ENCODE peak calls at places on chromosomes 6 and 20, in five cellular contexts. O is cardiac muscle cell, W is psoas muscle, K is tibial nerve, D is thyroid gland. A is an unnamed sample.

GRCh38 chr20:51371720-51372119 is 170.8 kb downstream of the NFATC2 start:
- DNase-seq in D (no peak), K (no peak), O (no peak), W (no peak), A (no peak)

GRCh38 chr20:13507646-13508045 is 131.1 kb downstream of the TASP1 start:
- DNase-seq in O (no peak), W (no peak), D (no peak), K (no peak), A (no peak)

GRCh38 chr6:107800564-107801164 is 23.4 kb downstream of the SCML4 start:
- DNase-seq in K (no peak), D (no peak), W (no peak), O (no peak), A (peak)

GRCh38 chr6:15073344-15073789 is 172.5 kb upstream of the JARID2 start:
- DNase-seq in W (no peak), K (no peak), D (no peak), O (no peak), A (peak)

GRCh38 chr6:54813901-54814300 is 32.7 kb upstream of the FAM83B start:
- DNase-seq in W (no peak), D (no peak), O (no peak), K (no peak), A (no peak)

GRCh38 chr6:78492351-78493010 is 374.9 kb upstream of the IRAK1BP1 start:
- DNase-seq in K (no peak), O (no peak), D (no peak), W (no peak), A (peak)

GRCh38 chr6:5113096-5113495 is 28.0 kb downstream of the PPP1R3G start:
- DNase-seq in D (no peak), K (no peak), O (no peak), W (no peak), A (no peak)

GRCh38 chr6:168506460-168506859 is 65.5 kb downstream of the SMOC2 start:
- DNase-seq in W (no peak), O (no peak), K (no peak), D (no peak), A (no peak)

GRCh38 chr6:57305112-57305511 is 12.3 kb upstream of the PRIM2 start:
- DNase-seq in O (peak), W (no peak), D (no peak), K (no peak), A (no peak)

GRCh38 chr6:137552809-137553208 is 58.6 kb upstream of the OLIG3 start:
- DNase-seq in K (no peak), D (no peak), O (peak), W (no peak), A (no peak)

GRCh38 chr6:38852215-38852614 is 137.1 kb downstream of the DNAH8 start:
- DNase-seq in W (no peak), O (no peak), D (no peak), K (no peak), A (no peak)

GRCh38 chr6:148926478-148926877 is 179.6 kb downstream of the UST start:
- DNase-seq in W (no peak), D (no peak), O (no peak), K (no peak), A (no peak)

GRCh38 chr6:7728855-7729590 is 3.1 kb downstream of the BMP6 start:
- DNase-seq in D (no peak), W (no peak), O (no peak), K (no peak), A (no peak)

GRCh38 chr20:37552415-37552814 is 24.7 kb upstream of the BLCAP start:
- DNase-seq in W (no peak), K (no peak), D (no peak), O (no peak), A (peak)

GRCh38 chr20:10427060-10427692 is 6.8 kb downstream of the MKKS start:
- DNase-seq in K (no peak), W (peak), O (peak), D (peak), A (peak)

GRCh38 chr20:8244637-8245036 is 112.6 kb downstream of the PLCB1 start:
- DNase-seq in O (no peak), D (peak), W (no peak), K (no peak), A (no peak)

GRCh38 chr20:4898845-4899244 is 102.5 kb downstream of the SLC23A2 start:
- DNase-seq in D (no peak), K (no peak), W (no peak), O (no peak), A (no peak)
- H3K27ac ChIP-seq in D (no peak), K (peak), W (no peak), O (no peak), A (peak)

GRCh38 chr6:2035046-2035445 is 210.4 kb downstream of the GMDS start:
- DNase-seq in K (no peak), O (no peak), W (no peak), D (no peak), A (no peak)

GRCh38 chr6:2034256-2034655 is 211.1 kb downstream of the GMDS start:
- DNase-seq in W (no peak), K (no peak), O (no peak), D (no peak), A (no peak)

GRCh38 chr6:2036084-2037023 is 209.1 kb downstream of the GMDS start:
- DNase-seq in D (no peak), W (no peak), K (no peak), O (no peak), A (no peak)

GRCh38 chr6:2038096-2038495 is 207.3 kb downstream of the GMDS start:
- DNase-seq in D (no peak), W (no peak), O (no peak), K (no peak), A (no peak)

GRCh38 chr6:2037230-2037926 is 208.0 kb downstream of the GMDS start:
- DNase-seq in D (no peak), O (peak), K (no peak), W (no peak), A (no peak)
- TF ChIP-seq CTCF in D (no peak), O (peak), K (no peak), W (no peak), A (no peak)

GRCh38 chr6:53530346-53530745 is 14.6 kb downstream of the GCLC start:
- DNase-seq in W (no peak), D (peak), O (peak), K (no peak), A (peak)
- H3K27ac ChIP-seq in W (peak), D (no peak), O (peak), K (no peak), A (peak)

GRCh38 chr6:118894425-118895240 is 681 bp downstream of the ASF1A start:
- DNase-seq in W (peak), K (peak), D (peak), O (peak), A (peak)
- TF ChIP-seq CTCF in W (no peak), K (no peak), D (peak), O (no peak), A (no peak)

GRCh38 chr20:61812121-61812520 is 253.6 kb downstream of the TAF4 start:
- DNase-seq in O (no peak), W (no peak), D (no peak), K (no peak), A (no peak)
- H3K27ac ChIP-seq in O (no peak), W (no peak), D (no peak), K (no peak), A (peak)

DNA sequence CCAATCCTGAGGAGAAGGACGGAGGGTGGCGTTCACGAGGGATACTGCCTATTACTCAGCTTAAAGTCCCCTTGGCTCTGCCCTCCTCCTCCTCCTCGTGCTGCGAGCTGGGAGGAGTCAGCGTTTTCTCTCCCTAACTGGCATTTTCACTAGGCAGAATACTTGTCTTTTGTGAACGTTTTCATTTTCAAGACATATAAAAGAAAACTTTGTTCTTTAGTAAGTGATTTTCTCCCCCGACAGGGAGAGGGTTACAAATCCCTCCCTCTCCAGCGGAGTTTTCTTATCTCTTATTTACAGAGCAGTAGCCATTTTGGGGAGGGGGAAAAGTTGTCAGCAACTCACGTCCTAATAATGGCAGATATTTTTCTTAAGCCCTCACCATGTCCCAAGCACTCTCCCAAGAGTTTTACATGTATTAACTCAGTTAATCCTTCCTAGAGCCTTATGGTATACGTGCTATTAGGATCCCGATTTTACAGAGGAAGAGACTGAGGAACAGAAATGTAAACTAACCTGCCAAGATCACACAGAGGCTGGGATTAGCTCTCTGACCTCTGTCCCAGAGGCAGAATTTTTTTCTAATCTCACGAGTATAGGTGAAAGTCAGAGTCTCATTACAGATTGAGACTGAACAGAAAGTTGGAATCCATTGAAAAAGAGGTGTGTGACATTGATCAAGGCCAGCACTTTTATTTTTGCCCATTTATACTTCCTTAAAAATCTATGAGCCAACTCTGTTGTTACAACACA is 30.0 kb upstream of the ZNF217 start:
- DNase-seq in D (peak), W (peak), O (peak), K (peak), A (peak)
- TF ChIP-seq CTCF in D (no peak), W (no peak), O (peak), K (no peak), A (no peak)

GRCh38 chr6:143564484-143565017 is 53.0 kb upstream of the FUCA2 start:
- DNase-seq in W (no peak), O (no peak), K (no peak), D (no peak), A (no peak)

GRCh38 chr6:143570147-143570853 is 58.8 kb upstream of the FUCA2 start:
- DNase-seq in K (no peak), O (no peak), W (no peak), D (no peak), A (no peak)

GRCh38 chr6:143569035-143569434 is 57.5 kb upstream of the FUCA2 start:
- DNase-seq in O (no peak), D (no peak), W (no peak), K (no peak), A (no peak)
- H3K27ac ChIP-seq in O (no peak), D (no peak), W (no peak), K (no peak), A (no peak)

DNA sequence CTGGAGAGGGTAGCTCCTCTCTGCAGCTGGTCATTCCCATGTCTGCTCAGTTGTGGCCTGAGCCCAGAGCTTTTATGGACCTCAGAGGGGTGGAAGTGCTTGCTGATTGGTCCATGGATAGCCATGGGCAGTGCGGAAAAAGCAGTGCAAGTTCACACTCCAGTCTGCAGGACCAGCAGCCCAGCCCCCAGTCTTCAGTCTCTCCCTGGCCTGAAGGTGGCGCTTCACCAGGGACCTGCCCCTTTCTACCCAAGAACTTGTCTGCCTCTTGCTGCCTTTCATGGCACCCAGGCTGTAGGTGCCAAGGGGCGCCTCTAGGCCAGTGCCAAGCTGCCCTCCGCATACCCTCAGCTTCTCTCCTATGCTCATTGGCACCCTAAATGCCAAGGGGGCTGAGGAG is 91.0 kb downstream of the TBXT start:
- DNase-seq in O (no peak), K (no peak), D (no peak), W (no peak), A (no peak)
- TF ChIP-seq CTCF in O (no peak), K (no peak), D (no peak), W (no peak), A (no peak)

A was measured in RWPE1.